ENCODE peak calls at places on chromosomes 13 and 19, in nine cellular contexts. M, E, O, B, D, P, A, Y and S are unnamed samples.

GRCh38 chr13:77509221-77509620 is 26.3 kb upstream of the SCEL start:
- DNase-seq in M (no peak), P (no peak), A (no peak), E (peak; percentile 23), D (no peak), O (no peak), B (no peak), Y (no peak), S (no peak)

GRCh38 chr13:76792680-76793334 is 93.4 kb downstream of the KCTD12 start:
- DNase-seq in A (no peak), M (no peak), Y (peak; percentile 44), E (peak; percentile 85), D (no peak), O (no peak), B (peak; percentile 30), P (no peak), S (no peak)

GRCh38 chr19:18915639-18916038 is 3.5 kb downstream of the COPE start:
- DNase-seq in M (no peak), A (peak; percentile 50), Y (no peak), D (peak; percentile 72), O (peak; percentile 68), E (peak; percentile 40), P (peak; percentile 39), B (peak; percentile 85), S (no peak)

GRCh38 chr13:35765387-35765786 is 288.9 kb upstream of the MAB21L1 start:
- DNase-seq in D (no peak), M (no peak), P (no peak), Y (no peak), O (no peak), E (no peak), B (no peak), A (no peak), S (no peak)

GRCh38 chr19:17753976-17754375 is 2.7 kb downstream of the FCHO1 start:
- DNase-seq in P (no peak), Y (no peak), B (peak; percentile 50), E (no peak), A (no peak), D (no peak), M (no peak), O (no peak), S (no peak)

GRCh38 chr13:100721885-100722512 is 47.4 kb upstream of the TMTC4 start:
- DNase-seq in E (peak; percentile 63), P (peak; percentile 50), M (peak; percentile 51), A (peak; percentile 37), O (no peak), D (peak; percentile 80), Y (peak; percentile 48), B (peak; percentile 19), S (peak; percentile 40)

GRCh38 chr13:21399741-21400140 is 59.4 kb downstream of the ZDHHC20 start:
- DNase-seq in O (no peak), E (peak; percentile 22), D (no peak), M (no peak), P (no peak), A (peak; percentile 28), B (no peak), Y (no peak), S (no peak)

GRCh38 chr19:1651548-1652394 is 644 bp downstream of the TCF3 start:
- DNase-seq in A (no peak), P (peak; percentile 58), M (peak; percentile 42), O (peak; percentile 85), E (peak; percentile 39), B (no peak), D (peak; percentile 58), Y (peak; percentile 9), S (no peak)

GRCh38 chr19:50482271-50482855 is 5.7 kb upstream of the GARIN5A start:
- DNase-seq in M (no peak), P (no peak), D (no peak), E (no peak), O (peak; percentile 42), Y (no peak), B (no peak), A (no peak), S (no peak)

GRCh38 chr19:56350416-56351045 is 35.9 kb upstream of the ZSCAN5A start:
- DNase-seq in B (no peak), E (peak; percentile 65), M (peak; percentile 46), P (peak; percentile 29), Y (peak; percentile 74), D (peak; percentile 84), O (no peak), A (peak; percentile 24), S (no peak)

GRCh38 chr13:47033216-47033615 is 136.4 kb upstream of the HTR2A start:
- DNase-seq in P (no peak), E (peak; percentile 45), O (no peak), M (no peak), Y (no peak), D (no peak), A (no peak), B (peak; percentile 70), S (no peak)

GRCh38 chr19:18475004-18475453 is 37.1 kb upstream of the ISYNA1 start:
- DNase-seq in A (no peak), E (no peak), B (no peak), O (no peak), Y (no peak), P (no peak), D (no peak), M (no peak), S (no peak)

GRCh38 chr13:44780586-44781280 is 204.6 kb upstream of the TSC22D1 start:
- DNase-seq in D (no peak), Y (no peak), E (no peak), A (no peak), B (no peak), M (no peak), O (no peak), P (no peak), S (no peak)

GRCh38 chr13:52010890-52011689 is at the start of gene ATP7B:
- DNase-seq in Y (no peak), D (peak; percentile 81), B (peak; percentile 21), O (no peak), P (peak; percentile 34), A (no peak), M (peak; percentile 45), E (peak; percentile 13), S (no peak)

GRCh38 chr19:40717880-40718773 is 1.2 kb downstream of the ITPKC start:
- DNase-seq in P (peak; percentile 45), O (peak; percentile 74), E (peak; percentile 33), Y (peak; percentile 38), D (peak; percentile 40), M (no peak), A (no peak), B (peak; percentile 63), S (peak; percentile 51)

GRCh38 chr19:374183-374885 is 29.7 kb upstream of the MIER2 start:
- DNase-seq in B (no peak), M (no peak), O (no peak), P (no peak), E (no peak), D (no peak), Y (no peak), A (no peak), S (no peak)

DNA sequence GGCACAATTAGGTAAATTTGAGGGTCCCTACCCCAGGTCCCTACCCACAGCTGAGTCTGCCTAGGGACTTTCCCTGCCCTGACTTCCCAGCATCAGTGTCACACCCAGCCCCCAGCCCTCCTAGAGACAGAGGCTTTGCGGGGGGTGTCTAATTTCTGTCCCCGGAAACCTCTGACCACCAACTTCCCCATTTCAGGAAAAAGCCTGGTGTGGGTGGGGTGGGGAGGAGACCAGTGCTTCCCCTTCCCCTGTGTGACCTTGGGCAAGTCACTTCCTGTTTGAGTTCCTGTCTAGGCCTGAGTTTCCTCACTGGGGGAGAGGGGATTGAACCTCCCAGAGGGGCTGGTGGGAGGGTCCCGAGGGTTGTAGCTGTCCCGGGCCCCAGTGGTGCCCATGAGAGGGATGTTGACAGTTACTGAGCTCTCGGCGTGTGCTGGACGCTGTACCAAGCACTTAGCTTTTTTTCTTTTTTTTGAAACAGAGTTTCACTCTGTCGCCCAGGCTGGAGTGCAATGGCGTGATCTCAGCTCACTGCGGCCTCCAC is 7.9 kb downstream of the VASP start:
- DNase-seq in O (peak; percentile 49), A (no peak), Y (peak; percentile 56), E (no peak), M (no peak), D (no peak), B (peak; percentile 78), P (peak; percentile 64), S (peak; percentile 80)
- H3K4me1 ChIP-seq in O (peaks cover 29% of the 10 kb centered on the region), A (peaks cover 44% of the 10 kb centered on the region), Y (peaks cover 36% of the 10 kb centered on the region), E (no peaks in the 10 kb centered on the region), M (peaks cover 1% of the 10 kb centered on the region), D (peaks cover 7% of the 10 kb centered on the region), B (peaks cover 13% of the 10 kb centered on the region), P (peaks cover 93% of the 10 kb centered on the region), S (peaks cover 15% of the 10 kb centered on the region)

GRCh38 chr19:58096884-58097283 is 1.1 kb downstream of the ZSCAN18 start:
- DNase-seq in E (no peak), Y (no peak), P (no peak), M (no peak), B (no peak), D (peak; percentile 6), O (no peak), A (no peak), S (no peak)
- H3K4me3 ChIP-seq in E (peak overlapping the region; percentile 69), Y (no peak overlapping the region), P (peak overlapping the region; percentile 93), M (peak overlapping the region; percentile 88), B (no peak overlapping the region), D (peak overlapping the region; percentile 94), O (no peak overlapping the region), A (no peak overlapping the region), S (peak overlapping the region; percentile 15)

GRCh38 chr13:26583662-26584061 is 26.2 kb downstream of the WASF3 start:
- DNase-seq in P (no peak), A (no peak), E (no peak), Y (no peak), D (peak; percentile 18), O (no peak), B (no peak), M (no peak), S (no peak)

GRCh38 chr13:26589754-26590153 is 32.3 kb downstream of the WASF3 start:
- DNase-seq in P (no peak), M (no peak), E (peak; percentile 45), D (no peak), Y (no peak), O (no peak), A (no peak), B (no peak), S (no peak)

GRCh38 chr13:26587251-26587650 is 29.8 kb downstream of the WASF3 start:
- DNase-seq in D (no peak), O (no peak), Y (no peak), P (no peak), M (no peak), B (no peak), E (no peak), A (no peak), S (no peak)

GRCh38 chr13:26585136-26585535 is 27.7 kb downstream of the WASF3 start:
- DNase-seq in O (no peak), P (no peak), A (no peak), M (no peak), Y (no peak), B (no peak), D (no peak), E (no peak), S (no peak)

DNA sequence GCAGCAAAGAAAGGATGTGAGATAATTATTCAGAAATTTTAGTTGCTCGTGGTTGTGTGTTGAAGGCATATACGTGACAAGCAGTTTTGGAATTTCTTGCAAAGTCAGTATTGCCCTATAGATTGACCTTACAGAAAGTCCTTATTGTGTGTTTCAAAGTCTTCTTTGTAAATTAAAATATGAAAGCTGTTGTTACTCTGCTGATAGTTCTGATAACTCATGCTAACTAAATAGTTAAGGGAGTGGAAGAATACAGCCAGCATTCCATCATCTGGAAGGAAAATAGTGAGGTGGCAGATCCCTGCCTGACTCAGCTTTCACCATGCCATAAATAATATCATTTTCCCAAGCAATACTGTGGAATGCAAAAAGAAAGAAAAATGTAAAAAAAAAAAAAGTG is 27.2 kb downstream of the WASF3 start:
- DNase-seq in P (no peak), Y (no peak), E (peak; percentile 42), O (no peak), M (no peak), D (no peak), B (no peak), A (no peak), S (no peak)
- H3K4me1 ChIP-seq in P (no peaks in the 10 kb centered on the region), Y (no peaks in the 10 kb centered on the region), E (peaks cover 9% of the 10 kb centered on the region), O (no peaks in the 10 kb centered on the region), M (peaks cover 5% of the 10 kb centered on the region), D (peaks cover 27% of the 10 kb centered on the region), B (peaks cover 21% of the 10 kb centered on the region), A (no peaks in the 10 kb centered on the region), S (no peaks in the 10 kb centered on the region)

GRCh38 chr13:111183959-111184684 is 69.0 kb downstream of the ARHGEF7 start:
- DNase-seq in B (no peak), O (no peak), D (no peak), A (no peak), Y (no peak), M (no peak), P (no peak), E (peak; percentile 22), S (no peak)
- H3K4me3 ChIP-seq in B (no peak overlapping the region), O (no peak overlapping the region), D (no peak overlapping the region), A (no peak overlapping the region), Y (no peak overlapping the region), M (no peak overlapping the region), P (no peak overlapping the region), E (no peak overlapping the region), S (no peak overlapping the region)